ENCODE peak calls at places on chromosomes 5 and 9, in six cellular contexts. J, P, Z, H, R and F are unnamed samples.

GRCh38 chr5:73204302-73204701 is 31.3 kb downstream of the TMEM174 start:
- DNase-seq in J (peak), P (no peak), Z (no peak), H (no peak), R (no peak), F (no peak)

GRCh38 chr5:88727705-88728313 is 155.2 kb downstream of the MEF2C start:
- DNase-seq in J (peak), P (peak), Z (peak), H (no peak), R (no peak), F (no peak)

GRCh38 chr5:146428658-146429057 is 18.5 kb upstream of the TCERG1 start:
- DNase-seq in J (no peak), P (peak), Z (no peak), H (no peak), R (no peak), F (no peak)

GRCh38 chr5:167895899-167896659 is 395.4 kb upstream of the WWC1 start:
- DNase-seq in J (peak), P (no peak), Z (no peak), H (no peak), R (no peak), F (no peak)

GRCh38 chr5:123512631-123513461 is 869 bp downstream of the CSNK1G3 start:
- DNase-seq in J (peak), P (peak), Z (peak), H (peak), R (peak), F (peak)

GRCh38 chr9:88303785-88304495 is 84.3 kb upstream of the SPIN1 start:
- DNase-seq in J (peak), P (peak), Z (no peak), H (no peak), R (peak), F (peak)

GRCh38 chr5:62256161-62257017 is 49.6 kb upstream of the KIF2A start:
- DNase-seq in J (peak), P (peak), Z (peak), H (no peak), R (no peak), F (no peak)

GRCh38 chr5:177472460-177473441 is 683 bp downstream of the DBN1 start:
- DNase-seq in J (peak), P (peak), Z (no peak), H (no peak), R (peak), F (peak)

GRCh38 chr5:169770109-169770508 is 133.0 kb downstream of the DOCK2 start:
- DNase-seq in J (peak), P (no peak), Z (no peak), H (no peak), R (no peak), F (no peak)

GRCh38 chr9:134707731-134708671 is 66.4 kb downstream of the COL5A1 start:
- DNase-seq in J (no peak), P (no peak), Z (no peak), H (no peak), R (no peak), F (no peak)

GRCh38 chr9:134710271-134710540 is 68.6 kb downstream of the COL5A1 start:
- DNase-seq in J (no peak), P (no peak), Z (no peak), H (no peak), R (no peak), F (no peak)

GRCh38 chr9:134709512-134710270 is 68.1 kb downstream of the COL5A1 start:
- DNase-seq in J (peak), P (no peak), Z (peak), H (peak), R (no peak), F (no peak)

GRCh38 chr9:134707031-134707680 is 65.6 kb downstream of the COL5A1 start:
- DNase-seq in J (peak), P (no peak), Z (peak), H (peak), R (no peak), F (no peak)

GRCh38 chr9:134708672-134709038 is 67.1 kb downstream of the COL5A1 start:
- DNase-seq in J (no peak), P (no peak), Z (no peak), H (no peak), R (no peak), F (no peak)
- TF ChIP-seq CTCF in J (no peak), P (no peak), Z (no peak), H (no peak), R (no peak), F (no peak)

GRCh38 chr9:22010881-22011625 is 1.9 kb upstream of the CDKN2B start:
- DNase-seq in J (no peak), P (no peak), Z (peak), H (no peak), R (no peak), F (no peak)

GRCh38 chr9:22008662-22009562 is at the start of gene CDKN2B:
- DNase-seq in J (peak), P (peak), Z (peak), H (peak), R (peak), F (peak)

GRCh38 chr9:22005083-22005699 is 3.9 kb downstream of the CDKN2B start:
- DNase-seq in J (peak), P (peak), Z (peak), H (no peak), R (no peak), F (no peak)

GRCh38 chr9:22005700-22006605 is 3.2 kb downstream of the CDKN2B start:
- DNase-seq in J (peak), P (no peak), Z (peak), H (no peak), R (no peak), F (no peak)

DNA sequence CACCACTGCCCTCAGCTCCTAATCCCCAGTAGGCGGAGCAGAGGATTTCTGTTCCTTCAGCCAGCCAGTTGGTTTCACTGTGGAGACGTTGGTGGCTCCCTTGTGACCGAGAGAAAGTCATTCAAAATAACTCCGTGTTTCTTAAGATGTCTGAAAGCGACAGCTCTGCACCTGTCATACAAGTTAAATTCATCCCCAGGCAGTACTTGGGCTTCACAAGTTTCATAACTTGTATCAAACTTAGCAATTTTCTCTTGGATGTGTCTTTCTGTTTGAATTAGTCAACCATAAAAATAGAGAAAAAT is 410 bp upstream of the CDKN2B start:
- DNase-seq in J (no peak), P (no peak), Z (no peak), H (no peak), R (no peak), F (no peak)
- TF ChIP-seq CTCF in J (peak), P (no peak), Z (peak), H (no peak), R (no peak), F (no peak)

GRCh38 chr9:99947395-99947794 is 40.9 kb downstream of the STX17 start:
- DNase-seq in J (no peak), P (no peak), Z (peak), H (no peak), R (no peak), F (no peak)
- TF ChIP-seq CTCF in J (no peak), P (no peak), Z (peak), H (no peak), R (no peak), F (no peak)

GRCh38 chr5:154038604-154039457 is at the start of the genes FAM114A2 and MFAP3:
- DNase-seq in J (peak), P (peak), Z (peak), H (peak), R (peak), F (peak)
- TF ChIP-seq CTCF in J (no peak), P (no peak), Z (no peak), H (no peak), R (no peak), F (no peak)